ENCODE peak calls at places on chromosome 15, in five cellular contexts. P is fibroblast of pulmonary artery, I is PC-9, B is prostate gland, O is natural killer cell. V is an unnamed sample.

GRCh38 chr15:56148099-56148498 is 95.6 kb downstream of the RFX7 start:
- DNase-seq in P (no peak), I (no peak), B (no peak), O (no peak), V (no peak)

GRCh38 chr15:100099976-100100375 is 241.8 kb downstream of the ADAMTS17 start:
- DNase-seq in P (no peak), I (no peak), B (no peak), O (no peak), V (no peak)

GRCh38 chr15:57551717-57552677 is 39.7 kb upstream of the MYZAP start:
- DNase-seq in P (peak), I (peak), B (no peak), O (no peak), V (peak)

GRCh38 chr15:80531388-80532184 is 127.4 kb downstream of the ARNT2 start:
- DNase-seq in P (peak), I (no peak), B (no peak), O (no peak), V (peak)

GRCh38 chr15:22259881-22260421 is 179.6 kb downstream of the OR4M2 start:
- DNase-seq in P (no peak), I (no peak), B (no peak), O (no peak), V (no peak)

GRCh38 chr15:99452728-99453643 is 112.8 kb upstream of the MEF2A start:
- DNase-seq in P (peak), I (no peak), B (no peak), O (peak), V (peak)

GRCh38 chr15:94168250-94168649 is 63.1 kb upstream of the MCTP2 start:
- DNase-seq in P (no peak), I (no peak), B (no peak), O (no peak), V (no peak)

GRCh38 chr15:40358492-40359353 is 704 bp downstream of the DISP2 start:
- DNase-seq in P (no peak), I (no peak), B (no peak), O (no peak), V (no peak)

GRCh38 chr15:63447277-63447676 is 57.1 kb upstream of the USP3 start:
- DNase-seq in P (no peak), I (no peak), B (no peak), O (no peak), V (no peak)

GRCh38 chr15:39230205-39230916 is 350.5 kb upstream of the THBS1 start:
- DNase-seq in P (peak), I (no peak), B (no peak), O (no peak), V (peak)

GRCh38 chr15:90101130-90101968 is 919 bp downstream of the IDH2 start:
- DNase-seq in P (no peak), I (no peak), B (peak), O (no peak), V (peak)

GRCh38 chr15:38671675-38672141 is 107.1 kb upstream of the RASGRP1 start:
- DNase-seq in P (no peak), I (no peak), B (no peak), O (peak), V (no peak)

GRCh38 chr15:67931861-67932260 is 92.0 kb upstream of the RNU6-1 start:
- DNase-seq in P (peak), I (no peak), B (no peak), O (no peak), V (peak)

GRCh38 chr15:67937153-67937761 is 97.4 kb upstream of the RNU6-1 start:
- DNase-seq in P (no peak), I (no peak), B (no peak), O (no peak), V (no peak)

GRCh38 chr15:67940324-67940719 is 100.5 kb upstream of the RNU6-1 start:
- DNase-seq in P (no peak), I (no peak), B (no peak), O (no peak), V (no peak)

GRCh38 chr15:67930720-67931119 is 90.9 kb upstream of the RNU6-1 start:
- DNase-seq in P (no peak), I (no peak), B (no peak), O (no peak), V (peak)

DNA sequence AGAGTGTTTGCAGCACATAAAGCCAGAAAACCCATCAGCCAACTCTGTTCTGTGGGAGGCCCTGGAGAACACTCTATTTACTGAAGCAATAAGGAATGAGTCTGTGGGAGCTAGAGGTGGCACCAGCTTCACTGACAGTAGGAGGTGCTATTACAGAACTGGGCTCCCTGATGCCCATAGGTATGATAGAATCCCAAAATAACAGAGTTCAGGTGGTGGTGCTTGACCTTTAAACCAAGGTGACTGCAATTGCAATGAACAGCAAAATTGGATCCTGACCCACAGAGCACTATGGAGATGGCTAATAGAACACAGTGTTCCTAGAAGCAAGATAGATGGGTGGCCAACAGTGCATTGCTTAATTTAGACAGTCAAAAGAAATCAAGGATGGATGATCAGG is 95.4 kb upstream of the RNU6-1 start:
- DNase-seq in P (no peak), I (no peak), B (no peak), O (no peak), V (no peak)
- TF ChIP-seq CTCF in P (no peak), I (no peak), B (no peak), O (no peak), V (peak)

DNA sequence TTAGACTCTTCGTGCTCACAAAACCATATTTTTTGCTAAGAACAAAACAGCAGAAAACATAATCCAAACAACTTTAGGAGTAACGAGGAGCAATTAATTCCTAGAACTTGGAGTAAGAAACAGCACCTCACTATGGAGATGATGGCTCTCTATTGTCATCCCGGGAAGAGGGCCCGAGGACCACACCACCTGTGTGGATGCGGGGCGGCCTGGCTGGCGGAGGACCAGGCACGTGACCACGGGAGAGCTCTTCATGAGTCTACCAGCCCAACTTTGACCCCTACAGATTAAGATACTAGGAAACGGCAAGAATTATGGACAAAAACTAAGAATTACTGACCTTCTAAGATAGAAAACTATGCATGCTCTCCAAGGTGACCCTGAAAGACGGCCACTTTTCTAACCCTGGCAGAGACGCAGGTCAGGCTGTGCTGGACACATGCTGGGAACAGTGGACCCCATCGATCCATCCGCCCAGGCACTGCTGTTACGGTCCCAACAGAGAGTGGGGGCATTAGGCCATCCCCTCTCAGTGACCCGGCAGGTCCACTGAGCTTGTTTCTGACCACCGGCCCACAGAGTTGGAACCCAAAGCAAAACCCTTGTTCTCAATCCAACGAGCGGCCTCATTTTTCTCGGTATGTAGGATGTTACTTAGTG is 13.1 kb upstream of the OCA2 start:
- DNase-seq in P (no peak), I (no peak), B (no peak), O (no peak), V (no peak)
- TF ChIP-seq CTCF in P (no peak), I (no peak), B (no peak), O (no peak), V (no peak)

GRCh38 chr15:72783563-72784232 is at the start of gene ADPGK:
- DNase-seq in P (peak), I (peak), B (peak), O (peak), V (peak)
- TF ChIP-seq CTCF in P (no peak), I (no peak), B (no peak), O (no peak), V (no peak)

DNA sequence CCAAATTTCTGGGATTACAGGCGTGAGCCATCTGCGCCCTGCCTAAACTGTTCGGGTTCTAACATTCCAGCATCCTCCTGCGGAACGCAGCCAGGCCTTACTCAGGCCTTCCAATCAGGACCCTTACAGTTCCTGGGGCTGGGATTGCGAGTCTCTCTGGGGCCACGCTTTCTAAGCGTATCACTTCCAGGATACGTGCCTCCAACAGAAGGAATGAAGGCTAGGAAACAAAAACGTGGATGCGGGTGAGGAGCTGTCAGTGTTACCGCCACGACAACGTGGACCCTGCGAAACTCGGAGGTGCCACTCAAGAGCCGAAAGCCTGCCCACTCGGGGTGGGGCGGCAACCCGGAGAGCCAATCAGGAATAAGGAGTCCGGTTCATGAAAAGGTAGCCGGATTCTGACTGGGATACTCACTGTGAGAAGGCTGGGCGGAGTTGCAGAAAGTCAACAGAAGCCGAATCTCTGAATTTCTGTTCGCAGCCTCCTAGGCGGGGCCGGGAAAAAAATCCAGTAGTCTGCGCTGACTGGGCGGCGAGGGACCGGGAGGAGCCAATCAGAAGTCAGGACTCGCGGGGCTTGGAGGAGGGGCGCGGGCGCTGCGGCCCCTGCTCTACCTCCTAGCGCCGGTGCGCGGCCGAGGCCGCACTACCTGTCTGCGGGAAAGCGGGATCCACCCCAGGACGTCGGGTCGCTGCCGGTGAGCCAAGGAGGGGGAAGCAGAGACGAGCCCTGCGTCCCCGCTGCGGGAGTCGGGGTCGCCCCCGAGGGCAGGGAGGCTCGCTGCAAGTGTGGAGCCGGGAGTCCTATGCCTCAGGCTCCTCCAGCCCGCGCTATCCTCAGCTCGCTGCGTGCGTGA is at the start of gene HYKK:
- DNase-seq in P (peak), I (peak), B (peak), O (peak), V (peak)
- TF ChIP-seq CTCF in P (no peak), I (no peak), B (peak), O (no peak), V (no peak)

DNA sequence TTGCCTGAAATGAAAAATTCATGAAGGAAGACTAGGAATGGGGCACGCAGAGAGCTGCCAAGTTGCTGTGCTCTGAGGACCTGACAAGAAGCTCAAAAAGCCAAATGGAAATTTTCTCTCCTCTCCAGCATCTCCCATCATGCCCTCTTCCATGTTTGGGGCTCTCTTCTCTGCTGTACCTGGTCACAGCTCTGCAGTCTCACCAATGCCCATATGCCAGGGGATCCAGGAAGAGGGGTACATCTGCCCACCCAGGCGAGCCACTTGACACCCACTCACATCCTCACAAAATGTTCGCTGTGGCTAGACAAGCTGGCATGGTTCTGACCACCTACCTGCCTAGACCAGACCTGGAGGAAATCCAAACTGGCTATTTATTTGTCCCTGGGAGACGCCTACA is 29.2 kb upstream of the ABHD2 start:
- DNase-seq in P (no peak), I (no peak), B (no peak), O (no peak), V (no peak)
- TF ChIP-seq CTCF in P (no peak), I (no peak), B (no peak), O (no peak), V (no peak)

DNA sequence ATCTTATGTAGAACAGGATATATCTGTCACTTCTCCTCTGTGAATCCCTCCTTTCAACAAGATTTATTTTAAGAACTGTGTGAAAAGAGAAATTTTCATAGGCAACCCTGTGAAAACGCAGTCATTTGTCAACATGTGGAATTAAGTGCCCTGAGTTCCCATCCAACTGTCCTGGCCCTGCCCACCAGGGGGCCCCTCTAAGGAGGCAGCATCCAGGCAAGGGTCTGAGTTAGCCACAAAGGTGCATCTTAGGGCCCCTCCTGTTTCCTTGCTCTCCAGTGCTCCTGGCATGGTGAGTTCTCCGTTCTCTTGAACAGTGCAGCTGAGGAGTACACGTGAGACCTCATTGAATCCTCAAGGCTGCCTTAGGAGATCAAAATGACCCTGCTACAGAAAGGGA is 76.7 kb upstream of the CHRNA7 start:
- DNase-seq in P (no peak), I (no peak), B (no peak), O (no peak), V (no peak)
- TF ChIP-seq CTCF in P (no peak), I (no peak), B (no peak), O (no peak), V (no peak)

DNA sequence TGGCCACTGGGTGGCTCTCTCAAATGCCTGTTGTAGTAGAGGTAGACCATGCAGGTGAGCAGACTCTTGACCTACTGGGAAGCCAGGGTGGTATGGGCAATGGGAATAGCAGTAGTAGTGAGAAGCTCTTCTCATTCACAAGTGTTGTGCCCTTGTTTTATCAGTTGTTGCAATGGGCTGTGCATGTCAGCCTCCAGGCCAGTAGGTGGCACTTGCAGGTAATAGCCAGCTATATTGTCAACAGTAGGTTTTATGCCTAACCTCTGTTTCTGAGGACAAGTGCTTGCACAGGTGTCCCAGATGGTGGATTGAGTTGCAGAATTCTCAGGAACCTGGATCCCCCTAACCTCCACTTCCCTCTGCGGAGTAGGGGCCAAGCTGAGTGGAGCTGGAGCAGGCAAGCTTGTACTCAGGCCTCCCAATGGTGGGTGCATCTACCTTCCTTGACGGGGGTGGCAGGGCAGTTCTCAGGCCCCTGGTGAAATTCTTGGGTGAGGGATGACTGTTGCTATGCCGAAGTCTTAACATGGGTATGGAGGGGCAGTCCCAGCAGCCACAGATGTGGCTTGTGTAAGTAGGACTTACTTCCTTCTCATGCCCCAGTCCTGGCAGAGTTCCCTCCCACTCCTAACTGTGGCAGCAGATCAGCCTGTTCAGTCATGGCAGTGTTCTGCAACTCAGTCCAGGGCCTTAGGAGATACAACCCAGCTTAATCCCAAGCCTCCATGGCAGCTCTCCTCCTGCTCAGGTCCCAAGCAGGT is 104.3 kb downstream of the NEO1 start:
- DNase-seq in P (no peak), I (no peak), B (no peak), O (no peak), V (no peak)
- TF ChIP-seq CTCF in P (no peak), I (no peak), B (no peak), O (no peak), V (no peak)

GRCh38 chr15:83290236-83290635 is 5.8 kb upstream of the BNC1 start:
- DNase-seq in P (no peak), I (no peak), B (no peak), O (no peak), V (no peak)

GRCh38 chr15:83285979-83286553 is 1.6 kb upstream of the BNC1 start:
- DNase-seq in P (peak), I (peak), B (no peak), O (no peak), V (peak)

GRCh38 chr15:83287541-83288027 is 3.1 kb upstream of the BNC1 start:
- DNase-seq in P (peak), I (peak), B (no peak), O (no peak), V (peak)

GRCh38 chr15:83289160-83289559 is 4.7 kb upstream of the BNC1 start:
- DNase-seq in P (no peak), I (no peak), B (no peak), O (no peak), V (no peak)

GRCh38 chr15:83288381-83288801 is 3.9 kb upstream of the BNC1 start:
- DNase-seq in P (no peak), I (peak), B (peak), O (no peak), V (no peak)
- TF ChIP-seq CTCF in P (no peak), I (no peak), B (no peak), O (no peak), V (no peak)

GRCh38 chr15:75758071-75758872 is 45.6 kb upstream of the CSPG4 start:
- DNase-seq in P (peak), I (peak), B (peak), O (no peak), V (peak)
- TF ChIP-seq CTCF in P (peak), I (no peak), B (peak), O (no peak), V (peak)

GRCh38 chr15:65304393-65305143 is at the start of gene RNU5B-1:
- DNase-seq in P (peak), I (peak), B (peak), O (peak), V (peak)
- TF ChIP-seq CTCF in P (peak), I (no peak), B (no peak), O (no peak), V (peak)

V was measured in choroid plexus epithelial cell.